ENCODE peak calls at places on chromosomes 12 and 14, in seven cellular contexts. One of them, this sample, is unnamed.
A peak's percentile ranks its signal among the peaks of the same experiment; 100 is the strongest.

GRCh38 chr12:25252946-25253345 is 2.2 kb upstream of the KRAS start:
- DNase-seq in heart left ventricle: no peak
- DNase-seq in colonic mucosa: no peak
- DNase-seq in right cardiac atrium: no peak
- DNase-seq in breast epithelium: no peak
- DNase-seq in OCI-LY7: no peak
- DNase-seq in naive thymus-derived CD4-positive, alpha-beta T cell: no peak
- DNase-seq in this sample: no peak

GRCh38 chr14:36068777-36069534 is 107.6 kb downstream of the PTCSC3 start:
- DNase-seq in right cardiac atrium: no peak
- DNase-seq in breast epithelium: no peak
- DNase-seq in heart left ventricle: no peak
- DNase-seq in colonic mucosa: no peak
- DNase-seq in naive thymus-derived CD4-positive, alpha-beta T cell: no peak
- DNase-seq in OCI-LY7: no peak
- DNase-seq in this sample: no peak

GRCh38 chr12:45235087-45236025 is 19.5 kb downstream of the ANO6 start:
- DNase-seq in colonic mucosa: no peak
- DNase-seq in right cardiac atrium: no peak
- DNase-seq in heart left ventricle: peak; percentile 40
- DNase-seq in OCI-LY7: no peak
- DNase-seq in naive thymus-derived CD4-positive, alpha-beta T cell: no peak
- DNase-seq in breast epithelium: peak; percentile 77
- DNase-seq in this sample: no peak

GRCh38 chr12:109635717-109636116 is 62.1 kb downstream of the MVK start:
- DNase-seq in right cardiac atrium: no peak
- DNase-seq in breast epithelium: no peak
- DNase-seq in heart left ventricle: no peak
- DNase-seq in colonic mucosa: no peak
- DNase-seq in OCI-LY7: no peak
- DNase-seq in naive thymus-derived CD4-positive, alpha-beta T cell: no peak
- DNase-seq in this sample: no peak

GRCh38 chr14:28779416-28779941 is 12.9 kb downstream of the FOXG1 start:
- DNase-seq in breast epithelium: no peak
- DNase-seq in right cardiac atrium: no peak
- DNase-seq in heart left ventricle: no peak
- DNase-seq in OCI-LY7: no peak
- DNase-seq in naive thymus-derived CD4-positive, alpha-beta T cell: no peak
- DNase-seq in colonic mucosa: no peak
- DNase-seq in this sample: no peak

GRCh38 chr12:63792333-63792732 is 12.6 kb downstream of the RXYLT1 start:
- DNase-seq in colonic mucosa: no peak
- DNase-seq in OCI-LY7: no peak
- DNase-seq in naive thymus-derived CD4-positive, alpha-beta T cell: no peak
- DNase-seq in heart left ventricle: no peak
- DNase-seq in right cardiac atrium: no peak
- DNase-seq in breast epithelium: no peak
- DNase-seq in this sample: no peak

GRCh38 chr12:114013601-114014345 is 47.6 kb upstream of the RBM19 start:
- DNase-seq in colonic mucosa: no peak
- DNase-seq in naive thymus-derived CD4-positive, alpha-beta T cell: no peak
- DNase-seq in right cardiac atrium: no peak
- DNase-seq in OCI-LY7: peak; percentile 7
- DNase-seq in breast epithelium: no peak
- DNase-seq in heart left ventricle: no peak
- DNase-seq in this sample: peak; percentile 2

GRCh38 chr12:6352198-6353173 is 10.6 kb upstream of the TNFRSF1A start:
- DNase-seq in breast epithelium: no peak
- DNase-seq in OCI-LY7: peak; percentile 35
- DNase-seq in heart left ventricle: no peak
- DNase-seq in right cardiac atrium: no peak
- DNase-seq in colonic mucosa: no peak
- DNase-seq in naive thymus-derived CD4-positive, alpha-beta T cell: no peak
- DNase-seq in this sample: no peak

GRCh38 chr14:34628681-34629135 is 1.2 kb downstream of the SNX6 start:
- DNase-seq in right cardiac atrium: no peak
- DNase-seq in colonic mucosa: peak; percentile 70
- DNase-seq in breast epithelium: no peak
- DNase-seq in OCI-LY7: peak; percentile 6
- DNase-seq in heart left ventricle: peak; percentile 43
- DNase-seq in naive thymus-derived CD4-positive, alpha-beta T cell: no peak
- DNase-seq in this sample: peak; percentile 61

GRCh38 chr12:89634508-89634907 is 74.1 kb downstream of the ATP2B1 start:
- DNase-seq in naive thymus-derived CD4-positive, alpha-beta T cell: no peak
- DNase-seq in colonic mucosa: no peak
- DNase-seq in breast epithelium: no peak
- DNase-seq in OCI-LY7: no peak
- DNase-seq in heart left ventricle: no peak
- DNase-seq in right cardiac atrium: no peak
- DNase-seq in this sample: no peak

GRCh38 chr12:6235906-6236640 is 35.9 kb downstream of the CD9 start:
- DNase-seq in heart left ventricle: no peak
- DNase-seq in OCI-LY7: no peak
- DNase-seq in colonic mucosa: peak; percentile 29
- DNase-seq in right cardiac atrium: peak; percentile 38
- DNase-seq in naive thymus-derived CD4-positive, alpha-beta T cell: no peak
- DNase-seq in breast epithelium: no peak
- DNase-seq in this sample: no peak

GRCh38 chr14:63470877-63471565 is 72.2 kb downstream of the PPP2R5E start:
- DNase-seq in colonic mucosa: no peak
- DNase-seq in OCI-LY7: no peak
- DNase-seq in naive thymus-derived CD4-positive, alpha-beta T cell: no peak
- DNase-seq in right cardiac atrium: no peak
- DNase-seq in heart left ventricle: no peak
- DNase-seq in breast epithelium: no peak
- DNase-seq in this sample: no peak

GRCh38 chr12:93704625-93705024 is 27.4 kb downstream of the CRADD start:
- DNase-seq in OCI-LY7: no peak
- DNase-seq in colonic mucosa: no peak
- DNase-seq in breast epithelium: no peak
- DNase-seq in right cardiac atrium: no peak
- DNase-seq in heart left ventricle: no peak
- DNase-seq in naive thymus-derived CD4-positive, alpha-beta T cell: no peak
- DNase-seq in this sample: no peak

GRCh38 chr12:80400591-80400991 is 43.4 kb upstream of the PTPRQ start:
- DNase-seq in naive thymus-derived CD4-positive, alpha-beta T cell: no peak
- DNase-seq in heart left ventricle: peak; percentile 21
- DNase-seq in OCI-LY7: no peak
- DNase-seq in right cardiac atrium: peak; percentile 64
- DNase-seq in breast epithelium: no peak
- DNase-seq in colonic mucosa: no peak
- DNase-seq in this sample: no peak

DNA sequence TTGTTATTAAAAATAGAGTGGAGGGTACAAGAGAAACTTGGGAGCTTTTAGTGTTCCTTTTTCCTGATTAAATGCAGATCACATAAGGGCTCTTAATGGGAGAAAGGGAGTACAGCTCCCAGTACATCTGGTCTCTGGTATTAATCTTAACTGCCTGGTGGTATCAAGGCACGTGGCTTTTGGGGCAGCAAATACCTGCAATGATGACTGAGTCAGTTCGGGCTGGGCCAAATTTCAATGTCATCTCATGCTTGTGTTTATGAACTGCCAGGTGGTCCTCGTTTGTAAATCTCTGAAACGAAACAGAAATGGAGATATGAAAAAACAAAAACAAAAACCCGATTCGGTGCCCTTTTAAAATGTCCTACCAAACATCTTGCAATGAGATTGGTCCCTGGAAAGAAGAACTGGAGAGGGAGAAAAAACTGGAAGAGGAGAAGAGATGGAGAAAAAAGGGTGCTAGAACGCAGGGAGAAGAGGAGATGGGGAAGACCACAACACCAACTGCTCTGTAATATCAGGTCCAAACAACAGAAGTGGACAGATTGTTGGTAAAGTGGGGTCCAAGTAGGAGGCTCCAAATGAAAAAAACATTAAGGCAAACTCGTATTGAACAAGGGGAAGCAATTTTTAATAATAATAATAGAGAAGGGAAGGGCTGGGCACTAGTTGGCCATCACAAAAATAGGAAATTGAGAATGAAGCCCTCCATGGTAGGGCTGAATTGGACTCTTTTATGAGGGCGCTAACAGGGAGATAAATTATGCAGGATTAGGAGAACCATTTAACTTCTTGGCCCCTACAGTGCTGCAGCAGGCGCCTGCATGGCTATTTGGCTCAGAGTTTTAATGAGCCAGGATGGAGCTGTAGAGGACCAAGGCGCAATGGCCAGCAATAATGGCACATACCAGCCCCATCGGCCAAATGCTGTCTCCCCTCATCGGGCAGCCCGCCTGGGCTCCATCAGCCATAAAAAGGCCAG is 45.4 kb upstream of the NPFF start:
- DNase-seq in OCI-LY7: no peak
- DNase-seq in colonic mucosa: no peak
- DNase-seq in breast epithelium: no peak
- DNase-seq in right cardiac atrium: no peak
- DNase-seq in naive thymus-derived CD4-positive, alpha-beta T cell: no peak
- DNase-seq in heart left ventricle: no peak
- DNase-seq in this sample: no peak
- H3K4me3 ChIP-seq in OCI-LY7: no peak overlapping the region
- H3K4me3 ChIP-seq in colonic mucosa: no peak overlapping the region
- H3K4me3 ChIP-seq in breast epithelium: no peak overlapping the region
- H3K4me3 ChIP-seq in right cardiac atrium: no peak overlapping the region
- H3K4me3 ChIP-seq in naive thymus-derived CD4-positive, alpha-beta T cell: no peak overlapping the region
- H3K4me3 ChIP-seq in heart left ventricle: no peak overlapping the region
- H3K4me3 ChIP-seq in this sample: no peak overlapping the region

GRCh38 chr12:34599530-34600513 is 577.5 kb downstream of the ALG10 start:
- DNase-seq in breast epithelium: no peak
- DNase-seq in right cardiac atrium: no peak
- DNase-seq in heart left ventricle: no peak
- DNase-seq in OCI-LY7: no peak
- DNase-seq in naive thymus-derived CD4-positive, alpha-beta T cell: no peak
- DNase-seq in colonic mucosa: no peak
- DNase-seq in this sample: no peak

GRCh38 chr12:34600592-34601462 is 578.5 kb downstream of the ALG10 start:
- DNase-seq in right cardiac atrium: peak; percentile 24
- DNase-seq in breast epithelium: no peak
- DNase-seq in heart left ventricle: no peak
- DNase-seq in colonic mucosa: no peak
- DNase-seq in naive thymus-derived CD4-positive, alpha-beta T cell: no peak
- DNase-seq in OCI-LY7: no peak
- DNase-seq in this sample: no peak

GRCh38 chr12:34602213-34602940 is 580.1 kb downstream of the ALG10 start:
- DNase-seq in naive thymus-derived CD4-positive, alpha-beta T cell: no peak
- DNase-seq in OCI-LY7: no peak
- DNase-seq in colonic mucosa: no peak
- DNase-seq in right cardiac atrium: peak; percentile 27
- DNase-seq in breast epithelium: no peak
- DNase-seq in heart left ventricle: no peak
- DNase-seq in this sample: no peak

GRCh38 chr12:34603382-34604035 is 581.2 kb downstream of the ALG10 start:
- DNase-seq in colonic mucosa: no peak
- DNase-seq in heart left ventricle: no peak
- DNase-seq in OCI-LY7: no peak
- DNase-seq in naive thymus-derived CD4-positive, alpha-beta T cell: no peak
- DNase-seq in breast epithelium: no peak
- DNase-seq in right cardiac atrium: no peak
- DNase-seq in this sample: no peak

DNA sequence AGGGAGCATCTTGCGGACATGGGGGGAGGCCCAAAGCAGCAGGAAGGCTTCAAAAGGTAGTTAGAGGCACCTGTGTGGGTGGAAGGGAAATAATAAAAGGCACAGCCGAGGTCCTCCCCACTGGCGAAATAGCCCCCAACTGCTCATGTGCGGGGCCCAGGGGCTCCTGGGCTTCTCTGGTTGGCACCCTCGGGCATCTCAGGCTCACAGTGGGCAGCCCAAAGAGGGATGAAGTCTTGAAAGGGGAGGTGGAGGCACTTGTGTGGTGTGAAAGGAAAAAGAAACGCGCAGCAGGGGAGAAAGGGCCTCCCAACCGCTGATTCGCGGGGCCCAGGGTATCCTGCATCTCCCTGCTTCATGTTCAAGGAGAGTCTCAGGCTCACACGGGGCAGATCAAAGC is 579.4 kb downstream of the ALG10 start:
- DNase-seq in naive thymus-derived CD4-positive, alpha-beta T cell: no peak
- DNase-seq in heart left ventricle: no peak
- DNase-seq in colonic mucosa: no peak
- DNase-seq in OCI-LY7: no peak
- DNase-seq in right cardiac atrium: no peak
- DNase-seq in breast epithelium: no peak
- DNase-seq in this sample: no peak
- H3K9me3 ChIP-seq in naive thymus-derived CD4-positive, alpha-beta T cell: no peaks in the 10 kb centered on the region
- H3K9me3 ChIP-seq in heart left ventricle: peaks cover 91% of the 10 kb centered on the region
- H3K9me3 ChIP-seq in colonic mucosa: no peaks in the 10 kb centered on the region
- H3K9me3 ChIP-seq in OCI-LY7: no peaks in the 10 kb centered on the region
- H3K9me3 ChIP-seq in right cardiac atrium: no peaks in the 10 kb centered on the region
- H3K9me3 ChIP-seq in breast epithelium: peaks cover 100% of the 10 kb centered on the region
- H3K9me3 ChIP-seq in this sample: peaks cover 99% of the 10 kb centered on the region

GRCh38 chr12:46470039-46470627 is 97.6 kb upstream of the SLC38A2 start:
- DNase-seq in colonic mucosa: no peak
- DNase-seq in naive thymus-derived CD4-positive, alpha-beta T cell: no peak
- DNase-seq in OCI-LY7: no peak
- DNase-seq in heart left ventricle: no peak
- DNase-seq in breast epithelium: no peak
- DNase-seq in right cardiac atrium: no peak
- DNase-seq in this sample: peak; percentile 59

GRCh38 chr12:46468813-46469212 is 96.2 kb upstream of the SLC38A2 start:
- DNase-seq in OCI-LY7: no peak
- DNase-seq in right cardiac atrium: no peak
- DNase-seq in naive thymus-derived CD4-positive, alpha-beta T cell: no peak
- DNase-seq in breast epithelium: no peak
- DNase-seq in heart left ventricle: no peak
- DNase-seq in colonic mucosa: no peak
- DNase-seq in this sample: no peak

GRCh38 chr12:46470975-46471374 is 98.4 kb upstream of the SLC38A2 start:
- DNase-seq in OCI-LY7: no peak
- DNase-seq in naive thymus-derived CD4-positive, alpha-beta T cell: no peak
- DNase-seq in heart left ventricle: no peak
- DNase-seq in colonic mucosa: no peak
- DNase-seq in right cardiac atrium: no peak
- DNase-seq in breast epithelium: no peak
- DNase-seq in this sample: no peak

GRCh38 chr12:46465307-46465706 is 92.7 kb upstream of the SLC38A2 start:
- DNase-seq in naive thymus-derived CD4-positive, alpha-beta T cell: no peak
- DNase-seq in colonic mucosa: no peak
- DNase-seq in right cardiac atrium: no peak
- DNase-seq in heart left ventricle: no peak
- DNase-seq in breast epithelium: no peak
- DNase-seq in OCI-LY7: no peak
- DNase-seq in this sample: no peak

GRCh38 chr12:46468159-46468558 is 95.6 kb upstream of the SLC38A2 start:
- DNase-seq in breast epithelium: no peak
- DNase-seq in naive thymus-derived CD4-positive, alpha-beta T cell: no peak
- DNase-seq in OCI-LY7: no peak
- DNase-seq in right cardiac atrium: no peak
- DNase-seq in heart left ventricle: peak; percentile 63
- DNase-seq in colonic mucosa: peak; percentile 32
- DNase-seq in this sample: no peak
- H3K4me3 ChIP-seq in breast epithelium: no peak overlapping the region
- H3K4me3 ChIP-seq in naive thymus-derived CD4-positive, alpha-beta T cell: no peak overlapping the region
- H3K4me3 ChIP-seq in OCI-LY7: no peak overlapping the region
- H3K4me3 ChIP-seq in right cardiac atrium: no peak overlapping the region
- H3K4me3 ChIP-seq in heart left ventricle: no peak overlapping the region
- H3K4me3 ChIP-seq in colonic mucosa: no peak overlapping the region
- H3K4me3 ChIP-seq in this sample: no peak overlapping the region

DNA sequence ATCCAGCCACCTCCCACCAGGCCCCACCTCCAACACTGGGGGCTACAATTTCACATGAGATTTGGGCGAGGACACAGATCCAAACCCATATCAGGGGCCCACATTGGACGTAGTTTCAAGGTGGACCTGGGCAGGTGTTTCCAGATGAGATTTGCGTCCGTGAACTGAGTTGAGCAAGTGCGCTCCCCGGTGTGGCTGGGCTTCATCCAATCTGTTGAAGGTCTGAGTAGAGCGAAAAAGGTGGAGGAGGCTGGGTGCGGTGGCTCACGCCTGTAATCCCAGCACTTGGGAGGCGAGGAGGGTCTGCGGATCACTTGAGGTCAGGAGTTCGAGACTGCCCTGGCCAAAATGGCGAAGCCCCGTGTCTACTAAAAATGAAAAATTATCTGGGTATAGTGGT is 4.9 kb upstream of the GLT1D1 start:
- DNase-seq in colonic mucosa: no peak
- DNase-seq in naive thymus-derived CD4-positive, alpha-beta T cell: no peak
- DNase-seq in breast epithelium: no peak
- DNase-seq in right cardiac atrium: no peak
- DNase-seq in heart left ventricle: no peak
- DNase-seq in OCI-LY7: no peak
- DNase-seq in this sample: no peak
- H3K9me3 ChIP-seq in colonic mucosa: no peaks in the 10 kb centered on the region
- H3K9me3 ChIP-seq in naive thymus-derived CD4-positive, alpha-beta T cell: no peaks in the 10 kb centered on the region
- H3K9me3 ChIP-seq in breast epithelium: no peaks in the 10 kb centered on the region
- H3K9me3 ChIP-seq in right cardiac atrium: no peaks in the 10 kb centered on the region
- H3K9me3 ChIP-seq in heart left ventricle: no peaks in the 10 kb centered on the region
- H3K9me3 ChIP-seq in OCI-LY7: no peaks in the 10 kb centered on the region
- H3K9me3 ChIP-seq in this sample: no peaks in the 10 kb centered on the region